ENCODE peak calls at places on chromosome 5, in six cellular contexts. U is activated naive CD4-positive, alpha-beta T cell treated with anti-CD3 and anti-CD28 coated beads, Interleukin-2, amount 50 U/mL, for 72 hours; R is NCI-H774; G is fibroblast of mammary gland; A is fibroblast of the conjunctiva; Z is iris pigment epithelial cell. N is an unnamed sample.

GRCh38 chr5:677131-678101 is 15.7 kb downstream of the TPPP start:
- DNase-seq in R (no peak), A (no peak), G (no peak), U (peak), Z (no peak), N (no peak)

GRCh38 chr5:114296191-114296590 is 65.7 kb upstream of the KCNN2 start:
- DNase-seq in Z (peak), A (no peak), G (peak), U (no peak), R (no peak), N (no peak)

GRCh38 chr5:40233268-40233667 is 446.4 kb upstream of the PTGER4 start:
- DNase-seq in G (peak), R (no peak), Z (peak), U (no peak), A (no peak), N (no peak)

GRCh38 chr5:168428552-168428951 is 57.7 kb upstream of the RARS1 start:
- DNase-seq in Z (no peak), U (no peak), A (no peak), R (no peak), G (no peak), N (no peak)

GRCh38 chr5:19531374-19531952 is 456.5 kb downstream of the CDH18 start:
- DNase-seq in R (peak), G (peak), A (no peak), Z (peak), U (no peak), N (no peak)

GRCh38 chr5:206927-207536 is 10.9 kb downstream of the CCDC127 start:
- DNase-seq in Z (no peak), G (no peak), A (no peak), R (no peak), U (no peak), N (no peak)

GRCh38 chr5:140338336-140338735 is 8.1 kb downstream of the HBEGF start:
- DNase-seq in Z (peak), A (no peak), U (no peak), G (peak), R (no peak), N (no peak)

GRCh38 chr5:132424167-132424935 is 54.8 kb downstream of the SLC22A5 start:
- DNase-seq in U (no peak), Z (no peak), G (no peak), A (no peak), R (no peak), N (no peak)

GRCh38 chr5:29942089-29942488 is 1251.4 kb upstream of the CDH6 start:
- DNase-seq in A (no peak), Z (no peak), G (no peak), U (no peak), R (no peak), N (no peak)

GRCh38 chr5:103362211-103362610 is 103.6 kb downstream of the MACIR start:
- DNase-seq in Z (peak), G (peak), A (no peak), R (no peak), U (no peak), N (no peak)

GRCh38 chr5:3835817-3836216 is 240.2 kb downstream of the IRX1 start:
- DNase-seq in G (no peak), Z (no peak), R (no peak), A (no peak), U (no peak), N (no peak)

GRCh38 chr5:178346607-178347334 is 114.2 kb upstream of the PHYKPL start:
- DNase-seq in A (no peak), R (no peak), Z (no peak), G (no peak), U (no peak), N (no peak)

GRCh38 chr5:96687812-96688453 is 25.8 kb downstream of the CAST start:
- DNase-seq in U (no peak), G (peak), R (no peak), A (peak), Z (peak), N (peak)

GRCh38 chr5:1103505-1104326 is 8.1 kb downstream of the SLC12A7 start:
- DNase-seq in R (no peak), A (no peak), U (no peak), Z (no peak), G (no peak), N (no peak)

GRCh38 chr5:8012131-8012977 is 143.4 kb downstream of the MTRR start:
- DNase-seq in G (no peak), Z (no peak), A (no peak), U (no peak), R (no peak), N (no peak)

GRCh38 chr5:132245593-132245992 is 11.9 kb upstream of the PDLIM4 start:
- DNase-seq in U (no peak), R (no peak), A (no peak), Z (no peak), G (no peak), N (no peak)

GRCh38 chr5:36641416-36641815 is 35.0 kb downstream of the SLC1A3 start:
- DNase-seq in G (no peak), R (no peak), A (no peak), Z (no peak), U (no peak), N (no peak)

GRCh38 chr5:116539222-116539621 is 35.4 kb downstream of the SEMA6A start:
- DNase-seq in R (no peak), G (no peak), U (no peak), Z (no peak), A (no peak), N (no peak)

GRCh38 chr5:10301842-10302610 is 5.7 kb downstream of the CMBL start:
- DNase-seq in Z (no peak), R (peak), U (no peak), G (no peak), A (no peak), N (no peak)

GRCh38 chr5:90221947-90222346 is 187.6 kb downstream of the CETN3 start:
- DNase-seq in A (no peak), G (peak), Z (peak), R (no peak), U (no peak), N (no peak)

GRCh38 chr5:33764786-33765185 is 127.0 kb downstream of the ADAMTS12 start:
- DNase-seq in A (no peak), Z (peak), U (no peak), G (no peak), R (no peak), N (no peak)

GRCh38 chr5:175257128-175257846 is 186.7 kb downstream of the DRD1 start:
- DNase-seq in Z (no peak), U (no peak), A (no peak), R (no peak), G (no peak), N (no peak)

GRCh38 chr5:158792186-158792585 is 307.5 kb downstream of the EBF1 start:
- DNase-seq in G (no peak), R (no peak), U (no peak), Z (no peak), A (no peak), N (no peak)

GRCh38 chr5:149708981-149709594 is 21.0 kb upstream of the PPARGC1B start:
- DNase-seq in Z (no peak), G (no peak), U (no peak), R (no peak), A (no peak), N (no peak)

GRCh38 chr5:69006030-69006429 is 87.8 kb upstream of the SLC30A5 start:
- DNase-seq in U (no peak), G (no peak), Z (no peak), R (no peak), A (no peak), N (no peak)

GRCh38 chr5:119397518-119398380 is 41.9 kb downstream of the TNFAIP8 start:
- DNase-seq in A (no peak), Z (peak), U (no peak), R (no peak), G (peak), N (no peak)

GRCh38 chr5:112737472-112738179 is at the start of gene APC:
- DNase-seq in G (peak), R (peak), Z (peak), U (peak), A (peak), N (peak)

GRCh38 chr5:144281784-144282183 is 111.1 kb downstream of the KCTD16 start:
- DNase-seq in G (no peak), U (no peak), Z (peak), A (no peak), R (no peak), N (no peak)

GRCh38 chr5:160640417-160640816 is 211.6 kb downstream of the ATP10B start:
- DNase-seq in Z (no peak), G (no peak), R (no peak), U (no peak), A (no peak), N (no peak)

GRCh38 chr5:98705841-98706240 is 67.6 kb upstream of the RGMB start:
- DNase-seq in U (no peak), G (peak), A (no peak), Z (peak), R (no peak), N (no peak)

GRCh38 chr5:149130932-149131273 is 10.4 kb upstream of the ABLIM3 start:
- DNase-seq in G (no peak), R (no peak), U (no peak), Z (no peak), A (no peak), N (no peak)

GRCh38 chr5:87627360-87627759 is 214.6 kb upstream of the CCNH start:
- DNase-seq in G (no peak), U (no peak), Z (no peak), R (no peak), A (no peak), N (no peak)

GRCh38 chr5:169652057-169652456 is 15.0 kb downstream of the DOCK2 start:
- DNase-seq in R (no peak), U (no peak), G (no peak), Z (no peak), A (no peak), N (no peak)